ENCODE peak calls at places on chromosomes 6 and 20, in five cellular contexts. P is effector memory CD4-positive, alpha-beta T cell; O is cardiac muscle cell; H is adrenal gland; U is CD4-positive, CD25-positive, alpha-beta regulatory T cell. G is an unnamed sample. For H3K4me1, the result is how much of the 10 kb centered on the place peaks cover.

GRCh38 chr6:20313086-20313485 is 88.6 kb upstream of the E2F3 start:
- DNase-seq in P (no peak), U (no peak), H (no peak), O (no peak), G (no peak)

GRCh38 chr6:166382500-166382932 is 224 bp downstream of the MPC1 start:
- DNase-seq in O (no peak), P (no peak), U (no peak), H (peak), G (no peak)

GRCh38 chr6:63883597-63883996 is 248.0 kb downstream of the PHF3 start:
- DNase-seq in O (no peak), H (no peak), P (no peak), U (no peak), G (no peak)

GRCh38 chr20:41386502-41387427 is 20.1 kb upstream of the EMILIN3 start:
- DNase-seq in P (no peak), O (no peak), H (no peak), U (no peak), G (no peak)

GRCh38 chr20:54084193-54084592 is 13.8 kb upstream of the BCAS1 start:
- DNase-seq in P (no peak), O (no peak), H (no peak), U (no peak), G (no peak)

GRCh38 chr6:125868252-125868651 is 77.5 kb downstream of the NCOA7 start:
- DNase-seq in H (no peak), O (no peak), P (no peak), U (no peak), G (no peak)

GRCh38 chr6:139756381-139756780 is 381.9 kb upstream of the CITED2 start:
- DNase-seq in P (no peak), O (no peak), H (no peak), U (no peak), G (no peak)

GRCh38 chr6:31896856-31897611 is 464 bp downstream of the EHMT2 start:
- DNase-seq in U (no peak), O (no peak), P (no peak), H (no peak), G (peak)

GRCh38 chr6:97958143-97958542 is 675.1 kb upstream of the MMS22L start:
- DNase-seq in H (no peak), O (no peak), P (no peak), U (no peak), G (no peak)

GRCh38 chr6:36692220-36692619 is 5.4 kb upstream of the RAB44 start:
- DNase-seq in P (no peak), O (no peak), U (peak), H (no peak), G (no peak)

GRCh38 chr6:130018830-130019795 is 732 bp downstream of the L3MBTL3 start:
- DNase-seq in O (peak), U (peak), P (peak), H (peak), G (peak)

GRCh38 chr6:104955491-104955890 is 1.4 kb upstream of the LIN28B start:
- DNase-seq in U (no peak), O (no peak), H (no peak), P (no peak), G (no peak)

GRCh38 chr20:48959902-48960550 is 38.5 kb downstream of the ARFGEF2 start:
- DNase-seq in U (peak), H (no peak), P (no peak), O (no peak), G (no peak)

GRCh38 chr20:63135411-63135810 is 80.5 kb downstream of the YTHDF1 start:
- DNase-seq in U (no peak), O (no peak), H (no peak), P (no peak), G (no peak)

GRCh38 chr20:23048283-23049200 is 930 bp downstream of the THBD start:
- DNase-seq in O (peak), H (peak), P (no peak), U (peak), G (peak)

GRCh38 chr6:1007159-1007558 is 304.7 kb upstream of the FOXQ1 start:
- DNase-seq in P (no peak), U (no peak), H (no peak), O (no peak), G (no peak)

GRCh38 chr6:53734473-53735299 is 60.1 kb upstream of the LRRC1 start:
- DNase-seq in H (no peak), P (no peak), O (peak), U (peak), G (peak)

GRCh38 chr6:46989384-46989783 is 52.7 kb downstream of the ADGRF1 start:
- DNase-seq in H (peak), P (no peak), U (no peak), O (no peak), G (no peak)

GRCh38 chr20:37284691-37285124 is 4.7 kb upstream of the MANBAL start:
- DNase-seq in O (no peak), P (no peak), U (no peak), H (no peak), G (no peak)

GRCh38 chr6:33733294-33734007 is 13.3 kb downstream of the IP6K3 start:
- DNase-seq in O (no peak), H (no peak), P (no peak), U (no peak), G (no peak)

GRCh38 chr6:28239636-28240035 is 12.4 kb downstream of the ZKSCAN4 start:
- DNase-seq in P (no peak), O (no peak), H (no peak), U (no peak), G (no peak)

GRCh38 chr6:101392561-101393230 is 812 bp upstream of the GRIK2 start:
- DNase-seq in H (no peak), U (no peak), O (no peak), P (no peak), G (no peak)

GRCh38 chr6:156423829-156424228 is 353.3 kb upstream of the ARID1B start:
- DNase-seq in O (no peak), P (no peak), U (peak), H (no peak), G (no peak)

GRCh38 chr6:16505711-16506362 is 255.4 kb downstream of the ATXN1 start:
- DNase-seq in O (peak), U (no peak), P (no peak), H (no peak), G (no peak)

GRCh38 chr6:136511921-136512320 is 38.3 kb downstream of the MAP7 start:
- DNase-seq in H (peak), P (no peak), U (no peak), O (no peak), G (no peak)

GRCh38 chr6:160348552-160349441 is 619 bp downstream of the SLC22A3 start:
- DNase-seq in U (peak), O (peak), H (peak), P (no peak), G (no peak)

GRCh38 chr6:15171026-15171425 is 74.8 kb upstream of the JARID2 start:
- DNase-seq in H (no peak), U (no peak), O (no peak), P (no peak), G (no peak)

GRCh38 chr6:156627524-156627923 is 149.7 kb upstream of the ARID1B start:
- DNase-seq in U (no peak), P (no peak), O (no peak), H (no peak), G (no peak)

GRCh38 chr6:14055541-14055940 is 62.0 kb upstream of the CD83 start:
- DNase-seq in P (no peak), H (no peak), O (no peak), U (no peak), G (no peak)

GRCh38 chr20:61458146-61458746 is 206.2 kb downstream of the CDH4 start:
- DNase-seq in P (no peak), O (no peak), H (no peak), U (no peak), G (no peak)

GRCh38 chr6:142783499-142783898 is 161.5 kb downstream of the HIVEP2 start:
- DNase-seq in O (no peak), P (no peak), U (no peak), H (no peak), G (no peak)

GRCh38 chr20:36541227-36542018 is at the start of gene MYL9:
- DNase-seq in P (no peak), O (peak), U (no peak), H (peak), G (no peak)

DNA sequence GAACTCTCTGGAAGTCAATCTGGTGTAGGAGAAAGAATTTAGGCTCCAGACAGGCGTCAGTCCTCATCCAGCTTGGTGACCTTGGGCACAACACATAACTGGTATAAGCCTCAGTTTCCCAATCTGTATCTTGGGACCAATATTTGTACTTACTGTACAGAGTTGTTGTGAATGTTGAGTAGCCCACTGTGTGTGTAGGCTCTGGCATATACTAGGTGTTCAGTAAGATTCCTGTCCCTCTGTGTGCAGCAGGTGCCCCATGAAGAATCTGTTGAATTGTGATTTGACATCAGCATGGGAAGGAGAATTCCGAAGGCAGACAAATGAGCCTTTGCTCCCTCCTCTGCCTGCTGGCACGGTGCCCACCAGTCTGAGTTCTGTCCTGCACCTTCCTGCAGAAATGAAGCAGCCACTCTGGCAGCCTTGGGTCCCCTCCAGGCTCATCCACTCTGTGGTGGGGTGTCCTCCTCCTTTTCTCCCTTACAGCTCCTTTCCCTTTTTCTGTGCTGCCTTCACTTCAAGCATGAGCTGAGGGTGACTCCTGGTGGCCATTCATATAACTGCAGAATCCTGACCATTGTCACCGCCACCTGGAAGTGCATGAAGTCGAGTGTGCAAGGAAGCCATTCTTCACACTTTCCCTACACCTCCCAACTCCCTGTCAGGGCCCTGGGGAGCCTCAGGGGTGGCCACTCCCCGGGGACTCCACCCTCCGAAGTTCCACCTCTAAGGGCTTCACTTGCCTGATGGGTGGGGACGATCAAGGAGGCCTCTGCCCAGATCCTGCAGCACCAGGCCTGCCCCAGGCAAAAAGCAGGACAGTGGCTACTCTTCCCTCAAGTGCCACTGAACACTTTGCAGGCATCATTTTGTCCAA is 48.2 kb downstream of the MRPL14 start:
- DNase-seq in P (peak), O (peak), H (peak), U (peak), G (peak)
- H3K4me1 ChIP-seq in P (under half), O (under half), H (under half), U (under half), G (under half)

GRCh38 chr20:17844549-17845298 is 123.9 kb downstream of the SNX5 start:
- DNase-seq in H (no peak), O (no peak), P (no peak), U (no peak), G (no peak)

GRCh38 chr20:17844133-17844429 is 124.5 kb downstream of the SNX5 start:
- DNase-seq in U (no peak), P (no peak), O (no peak), H (no peak), G (no peak)

GRCh38 chr20:17843246-17844132 is 125.1 kb downstream of the SNX5 start:
- DNase-seq in P (peak), H (no peak), U (peak), O (peak), G (no peak)

GRCh38 chr20:17848249-17848648 is 120.3 kb downstream of the SNX5 start:
- DNase-seq in O (no peak), U (no peak), H (no peak), P (no peak), G (no peak)

DNA sequence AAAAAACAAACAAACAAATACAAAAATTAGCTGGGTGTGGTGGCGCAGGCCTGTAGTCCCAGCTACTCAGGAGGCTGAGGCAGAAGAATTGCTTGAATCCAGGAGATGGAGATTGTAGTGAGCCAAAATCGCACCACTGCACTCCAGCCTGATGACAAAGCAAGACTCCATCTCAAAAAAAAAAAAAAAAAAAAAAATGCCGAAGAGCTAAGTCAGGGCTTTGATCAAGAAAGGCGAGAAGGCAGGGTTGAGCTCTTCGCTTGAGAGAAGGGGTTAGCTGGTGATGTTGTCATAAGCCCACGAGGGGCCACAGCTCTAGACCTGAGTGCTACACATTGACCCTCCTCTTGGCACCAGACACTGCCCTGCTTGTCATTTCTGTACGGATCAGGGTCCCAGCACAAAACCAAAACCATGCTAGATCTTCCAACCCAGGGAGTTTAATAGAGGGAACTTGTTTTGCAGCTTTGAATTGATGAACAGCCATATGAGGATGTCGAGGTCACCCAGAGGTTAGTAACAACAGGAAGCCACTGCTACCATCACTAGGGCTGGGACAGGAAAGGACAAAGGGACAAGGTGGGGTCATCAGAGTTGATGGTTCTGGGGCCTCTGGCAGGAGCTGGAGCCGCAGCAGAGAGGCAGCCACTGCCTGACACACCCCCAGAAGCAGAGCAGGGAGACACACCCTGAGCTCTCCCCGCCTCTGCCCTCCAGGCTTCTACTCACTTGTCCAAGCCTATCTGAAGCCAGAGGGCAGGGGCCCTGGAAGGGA is 122.7 kb downstream of the SNX5 start:
- DNase-seq in O (no peak), H (no peak), P (no peak), U (peak), G (no peak)
- H3K4me1 ChIP-seq in O (under half), H (under half), P (under half), U (under half), G (under half)

DNA sequence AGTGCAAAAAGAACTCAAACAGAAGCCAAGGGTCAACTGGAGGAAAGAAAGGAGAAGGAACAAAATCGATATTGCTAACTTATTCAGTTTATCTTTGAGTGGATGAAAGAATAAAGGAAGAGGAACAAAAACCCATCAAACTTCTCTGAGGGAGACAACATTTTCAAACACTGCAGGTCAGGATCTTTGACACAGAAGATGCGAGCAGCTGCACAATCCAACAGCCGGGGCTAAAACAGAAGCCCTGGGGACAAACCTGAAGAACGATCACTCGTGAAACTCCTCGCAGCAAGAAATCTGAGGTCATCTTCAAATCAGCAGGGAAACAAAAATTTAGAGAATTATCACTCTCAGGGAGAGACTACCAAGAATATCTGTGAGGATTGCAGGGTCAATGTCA is 14.2 kb downstream of the SLC23A2 start:
- DNase-seq in U (no peak), P (no peak), O (no peak), H (no peak), G (no peak)
- H3K4me1 ChIP-seq in U (under half), P (under half), O (under half), H (half or more), G (under half)

GRCh38 chr6:154558513-154558912 is 48.0 kb upstream of the CNKSR3 start:
- DNase-seq in P (no peak), O (no peak), U (no peak), H (no peak), G (no peak)
- H3K4me1 ChIP-seq in P (under half), O (under half), U (under half), H (under half), G (under half)

GRCh38 chr6:158064725-158065251 is 83.1 kb downstream of the SYNJ2 start:
- DNase-seq in P (no peak), U (no peak), H (no peak), O (no peak), G (no peak)
- H3K4me1 ChIP-seq in P (under half), U (under half), H (under half), O (under half), G (under half)

GRCh38 chr6:149915970-149916865 is 6.7 kb downstream of the RAET1G start:
- DNase-seq in O (no peak), U (no peak), H (no peak), P (no peak), G (no peak)

GRCh38 chr6:149919834-149920225 is 3.1 kb downstream of the RAET1G start:
- DNase-seq in O (no peak), P (no peak), U (no peak), H (peak), G (no peak)

GRCh38 chr6:149918151-149918905 is 4.6 kb downstream of the RAET1G start:
- DNase-seq in U (no peak), H (no peak), P (no peak), O (no peak), G (no peak)

GRCh38 chr6:149921361-149921760 is 1.6 kb downstream of the RAET1G start:
- DNase-seq in O (no peak), P (no peak), H (peak), U (no peak), G (no peak)

DNA sequence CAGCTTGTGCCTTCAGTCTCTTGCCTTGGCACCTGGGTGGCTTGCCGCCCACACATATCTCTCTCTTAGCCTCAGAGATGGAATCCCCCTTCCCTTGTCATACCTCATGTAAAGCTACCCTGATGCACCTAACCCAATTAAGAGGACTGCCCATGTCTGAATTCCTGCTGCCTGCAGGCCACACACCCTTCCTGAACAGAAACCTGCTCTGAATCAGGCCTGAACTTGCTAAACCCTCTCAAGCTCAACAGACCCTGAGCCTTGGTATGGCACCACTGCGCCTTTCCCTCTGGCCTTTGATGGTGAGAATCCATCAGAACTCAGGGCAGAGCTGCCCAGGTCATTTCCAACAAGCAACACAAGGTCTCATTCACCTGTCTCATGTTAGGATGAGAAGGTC is 5.2 kb downstream of the RAET1G start:
- DNase-seq in U (no peak), O (no peak), P (no peak), H (no peak), G (no peak)
- H3K4me1 ChIP-seq in U (under half), O (under half), P (under half), H (under half), G (under half)

GRCh38 chr6:121533321-121533841 is 97.9 kb downstream of the GJA1 start:
- DNase-seq in U (no peak), O (no peak), H (no peak), P (no peak), G (no peak)
- H3K4me1 ChIP-seq in U (under half), O (under half), H (under half), P (under half), G (under half)

DNA sequence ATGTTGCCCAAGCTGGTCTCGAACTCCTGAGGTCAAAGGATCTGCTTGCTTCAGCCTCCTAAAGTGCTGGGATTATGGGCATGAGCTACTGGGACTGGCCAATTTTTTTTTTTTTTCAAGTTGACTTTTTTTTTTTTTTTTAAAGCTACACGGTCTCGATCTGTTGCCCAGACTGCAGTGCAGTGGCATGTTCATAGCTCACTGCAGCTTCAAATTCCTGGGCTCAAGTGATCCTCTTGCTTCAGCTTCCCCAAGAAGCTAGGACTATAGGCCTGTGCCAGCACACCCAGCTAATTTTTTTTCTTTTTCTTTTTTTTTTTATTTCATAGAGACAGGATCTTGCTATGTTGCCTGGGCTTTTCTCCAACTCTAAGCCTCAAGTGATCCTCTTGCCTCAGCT is 59.5 kb downstream of the NCOA3 start:
- DNase-seq in P (no peak), H (no peak), U (no peak), O (peak), G (no peak)
- H3K4me1 ChIP-seq in P (under half), H (under half), U (under half), O (under half), G (under half)